ENCODE peak calls at places on chromosomes 4 and X, in eight cellular contexts. R, F, D, X, A, K, U and M are unnamed samples.

GRCh38 chr4:101020956-101021355 is 326.4 kb downstream of the PPP3CA start:
- DNase-seq in R (peak), F (no peak), D (no peak), X (no peak), A (peak), K (peak), U (no peak), M (no peak)

GRCh38 chr4:20272411-20272872 is 20.7 kb downstream of the SLIT2 start:
- DNase-seq in R (peak), F (no peak), D (no peak), X (no peak), A (no peak), K (peak), U (no peak), M (no peak)

GRCh38 chr4:52836653-52837052 is 25.5 kb upstream of the RASL11B start:
- DNase-seq in R (no peak), F (no peak), D (no peak), X (no peak), A (no peak), K (no peak), U (no peak), M (no peak)

GRCh38 chr4:67522851-67523671 is 22.2 kb downstream of the CENPC start:
- DNase-seq in R (peak), F (no peak), D (no peak), X (no peak), A (no peak), K (peak), U (no peak), M (no peak)

GRCh38 chrX:154327026-154327820 is 31.6 kb downstream of the TKTL1 start:
- DNase-seq in R (no peak), F (no peak), D (peak), X (no peak), A (no peak), K (peak), U (no peak), M (no peak)

GRCh38 chr4:1326751-1327525 is 20.1 kb upstream of the UVSSA start:
- DNase-seq in R (no peak), F (no peak), D (peak), X (no peak), A (no peak), K (no peak), U (no peak), M (no peak)

GRCh38 chr4:27629532-27630225 is 769.0 kb downstream of the STIM2 start:
- DNase-seq in R (no peak), F (no peak), D (no peak), X (no peak), A (no peak), K (no peak), U (no peak), M (no peak)

GRCh38 chrX:47361538-47362511 is 8.6 kb upstream of the ZNF157 start:
- DNase-seq in R (peak), F (peak), D (peak), X (no peak), A (peak), K (peak), U (peak), M (peak)

GRCh38 chr4:100190643-100191600 is 654 bp upstream of the DDIT4L start:
- DNase-seq in R (peak), F (no peak), D (no peak), X (no peak), A (peak), K (peak), U (no peak), M (no peak)

GRCh38 chr4:149708513-149709175 is 107.0 kb downstream of the IQCM start:
- DNase-seq in R (peak), F (no peak), D (no peak), X (no peak), A (no peak), K (peak), U (no peak), M (no peak)

GRCh38 chr4:27270435-27270834 is 409.8 kb downstream of the STIM2 start:
- DNase-seq in R (peak), F (no peak), D (no peak), X (no peak), A (no peak), K (peak), U (no peak), M (no peak)

GRCh38 chr4:153676491-153676890 is 7.6 kb upstream of the TLR2 start:
- DNase-seq in R (peak), F (no peak), D (no peak), X (no peak), A (no peak), K (peak), U (no peak), M (no peak)

GRCh38 chr4:137359691-137360315 is 172.5 kb downstream of the PCDH18 start:
- DNase-seq in R (no peak), F (no peak), D (no peak), X (no peak), A (peak), K (peak), U (no peak), M (no peak)

GRCh38 chr4:137946423-137946822 is 295.7 kb downstream of the SLC7A11 start:
- DNase-seq in R (peak), F (no peak), D (no peak), X (no peak), A (no peak), K (peak), U (no peak), M (no peak)

GRCh38 chrX:1452497-1453389 is at the start of gene ASMTL:
- DNase-seq in R (peak), F (peak), D (peak), X (peak), A (peak), K (peak), U (peak), M (peak)

GRCh38 chr4:70581980-70582379 is 10.1 kb upstream of the AMBN start:
- DNase-seq in R (no peak), F (no peak), D (no peak), X (no peak), A (no peak), K (no peak), U (no peak), M (no peak)

GRCh38 chr4:75325316-75325715 is 188.9 kb downstream of the RCHY1 start:
- DNase-seq in R (no peak), F (no peak), D (no peak), X (no peak), A (no peak), K (no peak), U (no peak), M (no peak)

GRCh38 chr4:106773106-106773905 is 262.8 kb downstream of the DKK2 start:
- DNase-seq in R (no peak), F (no peak), D (no peak), X (no peak), A (no peak), K (peak), U (no peak), M (no peak)

GRCh38 chr4:158461336-158461735 is 60.3 kb upstream of the RXFP1 start:
- DNase-seq in R (peak), F (no peak), D (no peak), X (no peak), A (no peak), K (peak), U (no peak), M (no peak)

GRCh38 chr4:47566975-47567374 is 81.9 kb downstream of the ATP10D start:
- DNase-seq in R (no peak), F (no peak), D (no peak), X (no peak), A (no peak), K (no peak), U (no peak), M (no peak)

GRCh38 chr4:101256222-101256621 is 91.1 kb downstream of the PPP3CA start:
- DNase-seq in R (no peak), F (no peak), D (no peak), X (no peak), A (no peak), K (no peak), U (no peak), M (no peak)

GRCh38 chrX:154002215-154002719 is 17.4 kb downstream of the IRAK1 start:
- DNase-seq in R (peak), F (no peak), D (peak), X (no peak), A (peak), K (no peak), U (peak), M (peak)

GRCh38 chr4:172628263-172628662 is 540.3 kb upstream of the GALNT7 start:
- DNase-seq in R (peak), F (no peak), D (no peak), X (no peak), A (no peak), K (no peak), U (no peak), M (no peak)

GRCh38 chr4:11857881-11858280 is 429.2 kb upstream of the HS3ST1 start:
- DNase-seq in R (no peak), F (no peak), D (no peak), X (no peak), A (no peak), K (no peak), U (no peak), M (no peak)

GRCh38 chr4:95949136-95949765 is 109.4 kb downstream of the PDHA2 start:
- DNase-seq in R (no peak), F (no peak), D (no peak), X (no peak), A (peak), K (no peak), U (no peak), M (no peak)

GRCh38 chr4:101711590-101712255 is 78.8 kb upstream of the BANK1 start:
- DNase-seq in R (no peak), F (no peak), D (no peak), X (no peak), A (peak), K (no peak), U (no peak), M (no peak)

GRCh38 chr4:33467291-33467690 is 2747.1 kb downstream of the PCDH7 start:
- DNase-seq in R (no peak), F (no peak), D (no peak), X (no peak), A (no peak), K (no peak), U (no peak), M (no peak)

GRCh38 chr4:176792348-176793059 is at the start of gene VEGFC:
- DNase-seq in R (peak), F (peak), D (peak), X (no peak), A (peak), K (no peak), U (peak), M (no peak)

GRCh38 chr4:76199664-76200211 is 13.9 kb downstream of the SCARB2 start:
- DNase-seq in R (no peak), F (no peak), D (no peak), X (no peak), A (no peak), K (no peak), U (peak), M (peak)

GRCh38 chr4:156558365-156559025 is 413.1 kb downstream of the PDGFC start:
- DNase-seq in R (no peak), F (no peak), D (no peak), X (no peak), A (peak), K (no peak), U (no peak), M (no peak)

GRCh38 chrX:42530027-42530426 is 247.9 kb downstream of the PPP1R2C start:
- DNase-seq in R (peak), F (no peak), D (no peak), X (no peak), A (no peak), K (peak), U (no peak), M (no peak)

GRCh38 chr4:48490012-48490679 is at the start of gene ZAR1:
- DNase-seq in R (no peak), F (no peak), D (no peak), X (no peak), A (no peak), K (no peak), U (no peak), M (peak)

GRCh38 chrX:73847991-73848390 is 285.0 kb downstream of the CHIC1 start:
- DNase-seq in R (no peak), F (no peak), D (no peak), X (no peak), A (no peak), K (no peak), U (no peak), M (no peak)

GRCh38 chrX:73852022-73852421 is 289.0 kb downstream of the CHIC1 start:
- DNase-seq in R (no peak), F (no peak), D (no peak), X (no peak), A (no peak), K (no peak), U (no peak), M (no peak)

GRCh38 chrX:73851014-73852009 is 288.3 kb downstream of the CHIC1 start:
- DNase-seq in R (no peak), F (peak), D (peak), X (no peak), A (peak), K (no peak), U (no peak), M (no peak)

GRCh38 chrX:73849054-73849453 is 286.1 kb downstream of the CHIC1 start:
- DNase-seq in R (no peak), F (no peak), D (no peak), X (no peak), A (peak), K (no peak), U (no peak), M (no peak)

DNA sequence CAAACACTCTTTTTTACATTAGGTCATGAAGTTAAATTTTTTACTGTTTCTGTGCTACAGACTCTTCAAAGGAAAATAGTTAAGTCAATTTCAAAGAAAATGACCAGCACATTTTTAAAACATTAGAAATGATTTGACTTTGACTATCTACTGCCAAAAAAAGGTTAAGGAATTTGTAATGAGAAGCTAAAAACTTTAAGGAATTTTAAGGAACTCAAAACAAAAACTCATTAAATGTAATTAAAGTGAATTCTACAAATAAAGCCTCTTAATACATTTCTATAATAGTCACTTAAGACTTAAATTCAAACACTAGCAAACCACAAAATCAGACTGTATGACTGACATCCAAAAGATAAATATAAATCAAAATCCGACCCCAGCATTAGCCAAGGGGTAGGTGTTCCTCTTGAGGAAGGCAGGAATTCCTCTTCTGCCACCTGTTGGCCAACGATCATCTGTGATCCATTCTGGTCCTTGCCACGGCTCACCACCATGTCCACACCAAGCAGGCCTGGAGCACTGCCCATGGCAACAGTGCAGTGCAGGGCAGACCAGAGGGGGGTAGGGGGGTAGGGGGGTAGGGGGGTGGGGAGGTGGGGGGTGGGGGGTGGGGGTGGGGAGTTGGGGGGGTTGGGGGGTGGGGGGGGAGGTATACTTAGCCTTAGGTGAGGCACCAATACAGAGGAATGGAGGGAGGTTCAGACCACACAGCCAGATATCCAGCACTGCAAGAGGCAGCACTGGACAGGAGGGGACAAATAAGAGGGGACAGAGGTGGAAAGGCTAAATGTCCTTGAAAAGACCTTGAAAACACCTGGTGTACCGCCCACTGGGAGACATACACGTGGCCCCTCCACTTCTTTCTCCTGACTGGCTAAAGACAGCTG is 287.4 kb downstream of the CHIC1 start:
- DNase-seq in R (peak), F (peak), D (no peak), X (no peak), A (peak), K (no peak), U (no peak), M (no peak)
- TF ChIP-seq CTCF in R (peak), F (no peak), D (no peak), X (no peak), A (peak), K (peak), U (no peak), M (no peak)

GRCh38 chrX:45017946-45018345 is 145.0 kb downstream of the KDM6A start:
- DNase-seq in R (no peak), F (no peak), D (no peak), X (no peak), A (no peak), K (no peak), U (no peak), M (no peak)
- TF ChIP-seq CTCF in R (no peak), F (no peak), D (no peak), X (no peak), A (no peak), K (no peak), U (no peak), M (no peak)

DNA sequence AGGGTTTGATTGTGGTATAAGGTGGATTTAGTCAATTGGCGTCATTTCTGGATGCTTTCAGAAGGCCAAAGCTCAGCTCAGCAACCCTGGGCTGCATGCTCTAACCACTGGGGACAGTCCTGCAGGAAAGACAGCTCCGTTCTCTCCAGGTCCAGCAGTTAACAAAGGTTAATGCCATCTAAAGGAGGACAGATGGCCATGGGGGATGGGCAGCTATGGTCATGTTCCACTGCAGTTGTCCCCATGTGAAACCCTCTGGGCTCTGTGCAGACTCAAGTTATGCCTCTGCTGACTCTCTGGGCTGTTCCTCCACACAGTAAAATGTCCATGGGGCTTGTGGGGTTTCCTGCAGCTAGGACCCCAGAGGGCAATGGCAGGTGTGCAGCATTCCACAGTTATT is 562.1 kb upstream of the ADGRL3 start:
- DNase-seq in R (no peak), F (no peak), D (no peak), X (no peak), A (no peak), K (no peak), U (no peak), M (no peak)
- TF ChIP-seq CTCF in R (no peak), F (no peak), D (no peak), X (no peak), A (no peak), K (no peak), U (no peak), M (no peak)

GRCh38 chr4:25842229-25842840 is 20.5 kb downstream of the SEL1L3 start:
- DNase-seq in R (no peak), F (no peak), D (no peak), X (peak), A (no peak), K (no peak), U (no peak), M (peak)
- TF ChIP-seq CTCF in R (no peak), F (no peak), D (no peak), X (peak), A (peak), K (no peak), U (no peak), M (no peak)

GRCh38 chrX:45553417-45553816 is 352.7 kb upstream of the DIPK2B start:
- DNase-seq in R (no peak), F (no peak), D (no peak), X (no peak), A (no peak), K (no peak), U (no peak), M (no peak)

GRCh38 chrX:45557390-45557789 is 356.7 kb upstream of the DIPK2B start:
- DNase-seq in R (peak), F (no peak), D (no peak), X (no peak), A (no peak), K (no peak), U (no peak), M (no peak)
- TF ChIP-seq CTCF in R (no peak), F (no peak), D (no peak), X (no peak), A (peak), K (peak), U (peak), M (no peak)

DNA sequence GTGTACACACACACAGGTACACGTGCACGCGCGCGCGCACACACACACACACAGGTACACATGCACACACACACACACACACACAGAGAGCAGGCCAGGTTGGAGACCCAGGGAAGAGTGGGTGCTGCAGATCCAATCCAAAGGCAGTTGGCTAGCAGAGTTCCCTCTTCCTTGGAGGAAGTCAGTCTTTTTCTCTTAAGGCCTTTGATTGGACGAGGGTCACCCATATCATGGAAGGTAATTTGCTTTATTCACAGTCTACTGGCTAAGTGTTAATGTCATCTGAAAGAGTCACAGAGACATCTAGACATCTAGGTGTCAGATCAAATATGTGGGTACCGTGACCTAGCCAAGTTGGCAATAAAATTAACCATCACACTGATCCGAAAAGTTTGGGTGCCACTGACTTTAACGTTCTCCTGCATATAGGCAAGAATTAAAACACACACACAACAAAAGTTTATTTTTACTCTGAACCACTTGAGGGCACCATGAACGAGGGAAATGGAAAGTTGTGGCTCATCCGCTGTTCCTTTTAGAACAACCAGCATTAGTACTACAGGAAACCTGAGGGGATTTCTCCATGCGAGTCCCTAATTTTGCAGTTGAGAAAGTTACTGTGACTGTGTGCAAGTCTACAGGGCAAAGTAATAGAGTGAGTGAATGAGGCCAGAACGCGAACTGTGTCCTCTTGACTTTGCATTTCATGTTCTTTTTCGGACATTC is 66.0 kb upstream of the STOX2 start:
- DNase-seq in R (peak), F (no peak), D (no peak), X (no peak), A (peak), K (peak), U (no peak), M (no peak)
- TF ChIP-seq CTCF in R (peak), F (no peak), D (peak), X (no peak), A (peak), K (peak), U (peak), M (no peak)

GRCh38 chr4:148067307-148067916 is 335.5 kb downstream of the ARHGAP10 start:
- DNase-seq in R (no peak), F (peak), D (no peak), X (no peak), A (no peak), K (no peak), U (no peak), M (no peak)

GRCh38 chr4:148068065-148068911 is 336.4 kb downstream of the ARHGAP10 start:
- DNase-seq in R (no peak), F (no peak), D (no peak), X (no peak), A (no peak), K (no peak), U (no peak), M (no peak)

GRCh38 chr4:148062301-148062950 is 330.5 kb downstream of the ARHGAP10 start:
- DNase-seq in R (no peak), F (no peak), D (no peak), X (no peak), A (no peak), K (no peak), U (no peak), M (no peak)

GRCh38 chr4:148064451-148064850 is 332.6 kb downstream of the ARHGAP10 start:
- DNase-seq in R (no peak), F (no peak), D (no peak), X (no peak), A (no peak), K (no peak), U (no peak), M (no peak)

GRCh38 chr4:148065069-148065468 is 333.2 kb downstream of the ARHGAP10 start:
- DNase-seq in R (peak), F (no peak), D (no peak), X (no peak), A (peak), K (no peak), U (no peak), M (no peak)
- TF ChIP-seq CTCF in R (no peak), F (no peak), D (no peak), X (no peak), A (no peak), K (no peak), U (no peak), M (no peak)

GRCh38 chr4:4880492-4880891 is 21.0 kb downstream of the MSX1 start:
- DNase-seq in R (peak), F (no peak), D (no peak), X (no peak), A (no peak), K (no peak), U (no peak), M (no peak)
- TF ChIP-seq CTCF in R (peak), F (no peak), D (peak), X (peak), A (peak), K (peak), U (peak), M (no peak)

GRCh38 chr4:132865922-132866321 is 283.2 kb upstream of the PCDH10 start:
- DNase-seq in R (no peak), F (no peak), D (no peak), X (no peak), A (no peak), K (no peak), U (no peak), M (no peak)
- TF ChIP-seq CTCF in R (no peak), F (no peak), D (no peak), X (no peak), A (no peak), K (no peak), U (no peak), M (no peak)